ENCODE peak calls at places on chromosomes 6 and 20, in five cellular contexts. W is sciatic nerve; J is fibroblast of mammary gland; X is NCI-H510A; Y is stimulated activated CD4-positive, alpha-beta T cell treated with anti-CD3 and anti-CD28 coated beads, Interleukin-12 subunit alpha, Interleukin-12 subunit beta, amount 100 ng/mL, for 48 hours. D is an unnamed sample.

GRCh38 chr20:46850896-46851295 is 43.7 kb upstream of the EYA2 start:
- DNase-seq in W (no peak), J (no peak), X (no peak), Y (no peak), D (no peak)

GRCh38 chr6:136534268-136534667 is 16.0 kb downstream of the MAP7 start:
- DNase-seq in W (no peak), J (no peak), X (no peak), Y (no peak), D (no peak)

GRCh38 chr6:147131728-147132127 is 72.5 kb upstream of the STXBP5 start:
- DNase-seq in W (no peak), J (peak; percentile 43), X (no peak), Y (no peak), D (no peak)

GRCh38 chr6:113828984-113829701 is 28.0 kb upstream of the MARCKS start:
- DNase-seq in W (no peak), J (no peak), X (no peak), Y (no peak), D (no peak)

GRCh38 chr20:34175072-34175471 is 63.0 kb upstream of the EIF2S2 start:
- DNase-seq in W (no peak), J (no peak), X (no peak), Y (no peak), D (no peak)

GRCh38 chr6:156873654-156874380 is 96.6 kb downstream of the ARID1B start:
- DNase-seq in W (no peak), J (no peak), X (no peak), Y (no peak), D (no peak)

GRCh38 chr6:53426544-53427270 is 78.0 kb upstream of the ELOVL5 start:
- DNase-seq in W (no peak), J (peak; percentile 19), X (no peak), Y (no peak), D (no peak)

GRCh38 chr20:57662313-57663240 is 42.4 kb upstream of the ZBP1 start:
- DNase-seq in W (peak; percentile 56), J (no peak), X (no peak), Y (no peak), D (no peak)

GRCh38 chr20:12023169-12023795 is 105.6 kb downstream of the BTBD3 start:
- DNase-seq in W (no peak), J (no peak), X (no peak), Y (no peak), D (no peak)

GRCh38 chr6:72783035-72783434 is 161.2 kb downstream of the KCNQ5 start:
- DNase-seq in W (no peak), J (no peak), X (no peak), Y (no peak), D (no peak)

GRCh38 chr6:165880721-165881120 is 217.7 kb upstream of the PDE10A start:
- DNase-seq in W (no peak), J (peak; percentile 26), X (no peak), Y (no peak), D (no peak)

GRCh38 chr6:151731313-151731712 is 76.2 kb upstream of the ESR1 start:
- DNase-seq in W (no peak), J (no peak), X (no peak), Y (no peak), D (no peak)

GRCh38 chr6:169370054-169370453 is 116.4 kb upstream of the THBS2 start:
- DNase-seq in W (no peak), J (peak; percentile 81), X (no peak), Y (no peak), D (no peak)

GRCh38 chr6:164039954-164040375 is 625.4 kb downstream of the QKI start:
- DNase-seq in W (peak; percentile 82), J (peak; percentile 10), X (no peak), Y (peak; percentile 8), D (peak; percentile 31)

GRCh38 chr6:33279971-33280511 is 3.1 kb downstream of the B3GALT4 start:
- DNase-seq in W (no peak), J (peak; percentile 70), X (peak; percentile 85), Y (no peak), D (no peak)

GRCh38 chr20:47007826-47008655 is 113.4 kb downstream of the EYA2 start:
- DNase-seq in W (peak; percentile 25), J (no peak), X (no peak), Y (no peak), D (no peak)

D was measured in activated T-helper 9 cell treated with anti-CD3 and anti-CD28 coated beads, Interleukin-2, amount 50 U/mL, for 16 hours.